ENCODE peak calls at places on chromosomes 5 and 9, in eight cellular contexts. One of them, this sample, is unnamed.

GRCh38 chr9:133433351-133433843 is 11.2 kb downstream of the ADAMTS13 start:
- DNase-seq in Jurkat, Clone E6-1: no peak
- DNase-seq in cardiac fibroblast: no peak
- DNase-seq in COR-L47: no peak
- DNase-seq in ecto neural progenitor cell: no peak
- DNase-seq in NCI-H1092 treated with DMSO at 0.1 percent for 48 hours: no peak
- DNase-seq in GM13976: no peak
- DNase-seq in A673: no peak
- DNase-seq in this sample: no peak

GRCh38 chr9:107299437-107299836 is 16.4 kb downstream of the RAD23B start:
- DNase-seq in Jurkat, Clone E6-1: no peak
- DNase-seq in cardiac fibroblast: peak
- DNase-seq in COR-L47: no peak
- DNase-seq in ecto neural progenitor cell: no peak
- DNase-seq in NCI-H1092 treated with DMSO at 0.1 percent for 48 hours: no peak
- DNase-seq in GM13976: no peak
- DNase-seq in A673: no peak
- DNase-seq in this sample: no peak

GRCh38 chr5:92378961-92379611 is 996.0 kb upstream of the ARRDC3 start:
- DNase-seq in Jurkat, Clone E6-1: no peak
- DNase-seq in cardiac fibroblast: peak
- DNase-seq in COR-L47: no peak
- DNase-seq in ecto neural progenitor cell: no peak
- DNase-seq in NCI-H1092 treated with DMSO at 0.1 percent for 48 hours: no peak
- DNase-seq in GM13976: no peak
- DNase-seq in A673: no peak
- DNase-seq in this sample: peak

GRCh38 chr5:4129523-4129922 is 533.9 kb downstream of the IRX1 start:
- DNase-seq in Jurkat, Clone E6-1: no peak
- DNase-seq in cardiac fibroblast: no peak
- DNase-seq in COR-L47: no peak
- DNase-seq in ecto neural progenitor cell: no peak
- DNase-seq in NCI-H1092 treated with DMSO at 0.1 percent for 48 hours: no peak
- DNase-seq in GM13976: no peak
- DNase-seq in A673: no peak
- DNase-seq in this sample: no peak

GRCh38 chr5:100840364-100840763 is 62.7 kb downstream of the ST8SIA4 start:
- DNase-seq in Jurkat, Clone E6-1: no peak
- DNase-seq in cardiac fibroblast: peak
- DNase-seq in COR-L47: no peak
- DNase-seq in ecto neural progenitor cell: no peak
- DNase-seq in NCI-H1092 treated with DMSO at 0.1 percent for 48 hours: no peak
- DNase-seq in GM13976: no peak
- DNase-seq in A673: peak
- DNase-seq in this sample: peak

GRCh38 chr9:136228107-136228875 is 17.3 kb downstream of the QSOX2 start:
- DNase-seq in Jurkat, Clone E6-1: no peak
- DNase-seq in cardiac fibroblast: peak
- DNase-seq in COR-L47: no peak
- DNase-seq in ecto neural progenitor cell: no peak
- DNase-seq in NCI-H1092 treated with DMSO at 0.1 percent for 48 hours: no peak
- DNase-seq in GM13976: no peak
- DNase-seq in A673: no peak
- DNase-seq in this sample: peak

GRCh38 chr5:37710965-37711364 is 128.9 kb downstream of the GDNF start:
- DNase-seq in Jurkat, Clone E6-1: no peak
- DNase-seq in cardiac fibroblast: peak
- DNase-seq in COR-L47: no peak
- DNase-seq in ecto neural progenitor cell: no peak
- DNase-seq in NCI-H1092 treated with DMSO at 0.1 percent for 48 hours: no peak
- DNase-seq in GM13976: no peak
- DNase-seq in A673: no peak
- DNase-seq in this sample: peak

GRCh38 chr9:136085815-136086212 is 9.3 kb downstream of the NACC2 start:
- DNase-seq in Jurkat, Clone E6-1: no peak
- DNase-seq in cardiac fibroblast: no peak
- DNase-seq in COR-L47: no peak
- DNase-seq in ecto neural progenitor cell: no peak
- DNase-seq in NCI-H1092 treated with DMSO at 0.1 percent for 48 hours: no peak
- DNase-seq in GM13976: no peak
- DNase-seq in A673: no peak
- DNase-seq in this sample: no peak

GRCh38 chr9:31486630-31487029 is 897.8 kb upstream of the ACO1 start:
- DNase-seq in Jurkat, Clone E6-1: no peak
- DNase-seq in cardiac fibroblast: no peak
- DNase-seq in COR-L47: no peak
- DNase-seq in ecto neural progenitor cell: no peak
- DNase-seq in NCI-H1092 treated with DMSO at 0.1 percent for 48 hours: no peak
- DNase-seq in GM13976: no peak
- DNase-seq in A673: no peak
- DNase-seq in this sample: no peak

GRCh38 chr5:144336619-144337018 is 165.9 kb downstream of the KCTD16 start:
- DNase-seq in Jurkat, Clone E6-1: no peak
- DNase-seq in cardiac fibroblast: no peak
- DNase-seq in COR-L47: no peak
- DNase-seq in ecto neural progenitor cell: no peak
- DNase-seq in NCI-H1092 treated with DMSO at 0.1 percent for 48 hours: no peak
- DNase-seq in GM13976: no peak
- DNase-seq in A673: no peak
- DNase-seq in this sample: no peak

GRCh38 chr5:62064993-62065392 is 241.0 kb upstream of the KIF2A start:
- DNase-seq in Jurkat, Clone E6-1: no peak
- DNase-seq in cardiac fibroblast: no peak
- DNase-seq in COR-L47: no peak
- DNase-seq in ecto neural progenitor cell: no peak
- DNase-seq in NCI-H1092 treated with DMSO at 0.1 percent for 48 hours: no peak
- DNase-seq in GM13976: no peak
- DNase-seq in A673: no peak
- DNase-seq in this sample: no peak

GRCh38 chr5:57953830-57954229 is 471.2 kb upstream of the ACTBL2 start:
- DNase-seq in Jurkat, Clone E6-1: no peak
- DNase-seq in cardiac fibroblast: no peak
- DNase-seq in COR-L47: no peak
- DNase-seq in ecto neural progenitor cell: no peak
- DNase-seq in NCI-H1092 treated with DMSO at 0.1 percent for 48 hours: no peak
- DNase-seq in GM13976: no peak
- DNase-seq in A673: no peak
- DNase-seq in this sample: no peak

GRCh38 chr9:89256690-89257089 is 54.3 kb upstream of the CKS2 start:
- DNase-seq in Jurkat, Clone E6-1: no peak
- DNase-seq in cardiac fibroblast: no peak
- DNase-seq in COR-L47: peak
- DNase-seq in ecto neural progenitor cell: no peak
- DNase-seq in NCI-H1092 treated with DMSO at 0.1 percent for 48 hours: no peak
- DNase-seq in GM13976: no peak
- DNase-seq in A673: no peak
- DNase-seq in this sample: no peak

GRCh38 chr5:118952992-118953651 is 35.2 kb downstream of the DTWD2 start:
- DNase-seq in Jurkat, Clone E6-1: no peak
- DNase-seq in cardiac fibroblast: no peak
- DNase-seq in COR-L47: peak
- DNase-seq in ecto neural progenitor cell: no peak
- DNase-seq in NCI-H1092 treated with DMSO at 0.1 percent for 48 hours: no peak
- DNase-seq in GM13976: no peak
- DNase-seq in A673: no peak
- DNase-seq in this sample: peak

GRCh38 chr5:94691947-94692346 is 73.5 kb downstream of the SLF1 start:
- DNase-seq in Jurkat, Clone E6-1: no peak
- DNase-seq in cardiac fibroblast: peak
- DNase-seq in COR-L47: peak
- DNase-seq in ecto neural progenitor cell: no peak
- DNase-seq in NCI-H1092 treated with DMSO at 0.1 percent for 48 hours: peak
- DNase-seq in GM13976: no peak
- DNase-seq in A673: peak
- DNase-seq in this sample: peak

GRCh38 chr9:109256381-109256780 is 64.5 kb downstream of the EPB41L4B start:
- DNase-seq in Jurkat, Clone E6-1: no peak
- DNase-seq in cardiac fibroblast: peak
- DNase-seq in COR-L47: no peak
- DNase-seq in ecto neural progenitor cell: no peak
- DNase-seq in NCI-H1092 treated with DMSO at 0.1 percent for 48 hours: no peak
- DNase-seq in GM13976: no peak
- DNase-seq in A673: no peak
- DNase-seq in this sample: peak

GRCh38 chr5:41452506-41452905 is 57.9 kb downstream of the PLCXD3 start:
- DNase-seq in Jurkat, Clone E6-1: no peak
- DNase-seq in cardiac fibroblast: no peak
- DNase-seq in COR-L47: no peak
- DNase-seq in ecto neural progenitor cell: no peak
- DNase-seq in NCI-H1092 treated with DMSO at 0.1 percent for 48 hours: no peak
- DNase-seq in GM13976: no peak
- DNase-seq in A673: no peak
- DNase-seq in this sample: no peak

GRCh38 chr5:78908173-78908901 is 76.8 kb downstream of the ARSB start:
- DNase-seq in Jurkat, Clone E6-1: no peak
- DNase-seq in cardiac fibroblast: peak
- DNase-seq in COR-L47: peak
- DNase-seq in ecto neural progenitor cell: peak
- DNase-seq in NCI-H1092 treated with DMSO at 0.1 percent for 48 hours: peak
- DNase-seq in GM13976: no peak
- DNase-seq in A673: peak
- DNase-seq in this sample: peak

GRCh38 chr5:82174128-82174918 is 103.8 kb downstream of the RPS23 start:
- DNase-seq in Jurkat, Clone E6-1: peak
- DNase-seq in cardiac fibroblast: peak
- DNase-seq in COR-L47: peak
- DNase-seq in ecto neural progenitor cell: peak
- DNase-seq in NCI-H1092 treated with DMSO at 0.1 percent for 48 hours: peak
- DNase-seq in GM13976: peak
- DNase-seq in A673: peak
- DNase-seq in this sample: peak

GRCh38 chr9:136333045-136333444 is 5.7 kb downstream of the GPSM1 start:
- DNase-seq in Jurkat, Clone E6-1: no peak
- DNase-seq in cardiac fibroblast: no peak
- DNase-seq in COR-L47: no peak
- DNase-seq in ecto neural progenitor cell: no peak
- DNase-seq in NCI-H1092 treated with DMSO at 0.1 percent for 48 hours: no peak
- DNase-seq in GM13976: no peak
- DNase-seq in A673: no peak
- DNase-seq in this sample: no peak

GRCh38 chr9:121201045-121201737 is 478 bp downstream of the RAB14 start:
- DNase-seq in Jurkat, Clone E6-1: no peak
- DNase-seq in cardiac fibroblast: no peak
- DNase-seq in COR-L47: peak
- DNase-seq in ecto neural progenitor cell: no peak
- DNase-seq in NCI-H1092 treated with DMSO at 0.1 percent for 48 hours: no peak
- DNase-seq in GM13976: peak
- DNase-seq in A673: no peak
- DNase-seq in this sample: no peak

GRCh38 chr9:112111461-112111860 is 63.6 kb downstream of the SUSD1 start:
- DNase-seq in Jurkat, Clone E6-1: no peak
- DNase-seq in cardiac fibroblast: no peak
- DNase-seq in COR-L47: no peak
- DNase-seq in ecto neural progenitor cell: no peak
- DNase-seq in NCI-H1092 treated with DMSO at 0.1 percent for 48 hours: no peak
- DNase-seq in GM13976: no peak
- DNase-seq in A673: no peak
- DNase-seq in this sample: no peak

GRCh38 chr5:39131210-39132127 is 57.3 kb upstream of the RICTOR start:
- DNase-seq in Jurkat, Clone E6-1: no peak
- DNase-seq in cardiac fibroblast: no peak
- DNase-seq in COR-L47: no peak
- DNase-seq in ecto neural progenitor cell: no peak
- DNase-seq in NCI-H1092 treated with DMSO at 0.1 percent for 48 hours: no peak
- DNase-seq in GM13976: no peak
- DNase-seq in A673: no peak
- DNase-seq in this sample: no peak

GRCh38 chr5:17113174-17113941 is 104.1 kb upstream of the BASP1 start:
- DNase-seq in Jurkat, Clone E6-1: no peak
- DNase-seq in cardiac fibroblast: peak
- DNase-seq in COR-L47: no peak
- DNase-seq in ecto neural progenitor cell: no peak
- DNase-seq in NCI-H1092 treated with DMSO at 0.1 percent for 48 hours: no peak
- DNase-seq in GM13976: no peak
- DNase-seq in A673: no peak
- DNase-seq in this sample: peak

GRCh38 chr5:132046915-132047314 is 13.5 kb upstream of the IL3 start:
- DNase-seq in Jurkat, Clone E6-1: no peak
- DNase-seq in cardiac fibroblast: no peak
- DNase-seq in COR-L47: no peak
- DNase-seq in ecto neural progenitor cell: peak
- DNase-seq in NCI-H1092 treated with DMSO at 0.1 percent for 48 hours: no peak
- DNase-seq in GM13976: no peak
- DNase-seq in A673: no peak
- DNase-seq in this sample: no peak

GRCh38 chr5:72246239-72246580 is 73.8 kb downstream of the MRPS27 start:
- DNase-seq in Jurkat, Clone E6-1: no peak
- DNase-seq in cardiac fibroblast: peak
- DNase-seq in COR-L47: no peak
- DNase-seq in ecto neural progenitor cell: no peak
- DNase-seq in NCI-H1092 treated with DMSO at 0.1 percent for 48 hours: no peak
- DNase-seq in GM13976: peak
- DNase-seq in A673: peak
- DNase-seq in this sample: no peak

GRCh38 chr5:124438390-124439380 is 307.8 kb downstream of the ZNF608 start:
- DNase-seq in Jurkat, Clone E6-1: no peak
- DNase-seq in cardiac fibroblast: no peak
- DNase-seq in COR-L47: peak
- DNase-seq in ecto neural progenitor cell: no peak
- DNase-seq in NCI-H1092 treated with DMSO at 0.1 percent for 48 hours: peak
- DNase-seq in GM13976: no peak
- DNase-seq in A673: no peak
- DNase-seq in this sample: peak

GRCh38 chr9:1047605-1048235 is 2.4 kb upstream of the DMRT2 start:
- DNase-seq in Jurkat, Clone E6-1: no peak
- DNase-seq in cardiac fibroblast: peak
- DNase-seq in COR-L47: no peak
- DNase-seq in ecto neural progenitor cell: no peak
- DNase-seq in NCI-H1092 treated with DMSO at 0.1 percent for 48 hours: no peak
- DNase-seq in GM13976: peak
- DNase-seq in A673: no peak
- DNase-seq in this sample: no peak

GRCh38 chr5:16709691-16710420 is 93.1 kb upstream of the RETREG1 start:
- DNase-seq in Jurkat, Clone E6-1: no peak
- DNase-seq in cardiac fibroblast: no peak
- DNase-seq in COR-L47: no peak
- DNase-seq in ecto neural progenitor cell: no peak
- DNase-seq in NCI-H1092 treated with DMSO at 0.1 percent for 48 hours: no peak
- DNase-seq in GM13976: no peak
- DNase-seq in A673: no peak
- DNase-seq in this sample: no peak

GRCh38 chr5:83553000-83553486 is 81.5 kb downstream of the VCAN start:
- DNase-seq in Jurkat, Clone E6-1: no peak
- DNase-seq in cardiac fibroblast: peak
- DNase-seq in COR-L47: no peak
- DNase-seq in ecto neural progenitor cell: no peak
- DNase-seq in NCI-H1092 treated with DMSO at 0.1 percent for 48 hours: no peak
- DNase-seq in GM13976: no peak
- DNase-seq in A673: no peak
- DNase-seq in this sample: no peak

GRCh38 chr9:136666364-136667216 is 3.9 kb downstream of the EGFL7 start:
- DNase-seq in Jurkat, Clone E6-1: no peak
- DNase-seq in cardiac fibroblast: no peak
- DNase-seq in COR-L47: no peak
- DNase-seq in ecto neural progenitor cell: no peak
- DNase-seq in NCI-H1092 treated with DMSO at 0.1 percent for 48 hours: no peak
- DNase-seq in GM13976: no peak
- DNase-seq in A673: no peak
- DNase-seq in this sample: no peak

GRCh38 chr5:126849101-126849678 is 72.3 kb downstream of the LMNB1 start:
- DNase-seq in Jurkat, Clone E6-1: no peak
- DNase-seq in cardiac fibroblast: peak
- DNase-seq in COR-L47: no peak
- DNase-seq in ecto neural progenitor cell: no peak
- DNase-seq in NCI-H1092 treated with DMSO at 0.1 percent for 48 hours: no peak
- DNase-seq in GM13976: no peak
- DNase-seq in A673: no peak
- DNase-seq in this sample: peak

GRCh38 chr5:80435476-80435875 is 27.6 kb downstream of the ZFYVE16 start:
- DNase-seq in Jurkat, Clone E6-1: no peak
- DNase-seq in cardiac fibroblast: no peak
- DNase-seq in COR-L47: no peak
- DNase-seq in ecto neural progenitor cell: no peak
- DNase-seq in NCI-H1092 treated with DMSO at 0.1 percent for 48 hours: no peak
- DNase-seq in GM13976: no peak
- DNase-seq in A673: no peak
- DNase-seq in this sample: no peak

GRCh38 chr5:149082271-149082670 is 19.4 kb upstream of the SH3TC2 start:
- DNase-seq in Jurkat, Clone E6-1: no peak
- DNase-seq in cardiac fibroblast: no peak
- DNase-seq in COR-L47: no peak
- DNase-seq in ecto neural progenitor cell: no peak
- DNase-seq in NCI-H1092 treated with DMSO at 0.1 percent for 48 hours: no peak
- DNase-seq in GM13976: no peak
- DNase-seq in A673: no peak
- DNase-seq in this sample: no peak

This sample was measured in astrocyte.